ENCODE peak calls at places on chromosomes 11 and 22, in four cellular contexts. V, U, K and N are unnamed samples. For H3K36me3, the result is how much of the 10 kb centered on the place peaks cover.

GRCh38 chr11:7413961-7414728 is 71.2 kb upstream of the OLFML1 start:
- DNase-seq in K (no peak), U (no peak), V (no peak), N (no peak)

GRCh38 chr11:132962026-132962425 is 570.3 kb downstream of the OPCML start:
- DNase-seq in U (no peak), V (peak), K (no peak), N (peak)

GRCh38 chr22:37235897-37236607 is 8.0 kb downstream of the RAC2 start:
- DNase-seq in U (no peak), V (no peak), K (no peak), N (no peak)

GRCh38 chr11:79663012-79663411 is 222.2 kb upstream of the TENM4 start:
- DNase-seq in V (no peak), U (no peak), K (no peak), N (no peak)

GRCh38 chr22:39122772-39123470 is 25.9 kb downstream of the APOBEC3H start:
- DNase-seq in U (no peak), V (no peak), K (no peak), N (no peak)

GRCh38 chr11:61010466-61011238 is 39.2 kb downstream of the CD6 start:
- DNase-seq in U (no peak), V (no peak), K (no peak), N (no peak)

GRCh38 chr11:65471410-65471762 is 27.5 kb upstream of the MALAT1 start:
- DNase-seq in K (peak), V (peak), U (peak), N (no peak)

GRCh38 chr22:37027556-37027955 is 8.0 kb downstream of the MPST start:
- DNase-seq in V (no peak), K (no peak), U (no peak), N (no peak)

GRCh38 chr11:326842-327580 is 6.4 kb upstream of the IFITM3 start:
- DNase-seq in K (no peak), U (peak), V (peak), N (no peak)

GRCh38 chr11:34313099-34313517 is 44.7 kb downstream of the ABTB2 start:
- DNase-seq in U (peak), K (no peak), V (peak), N (no peak)

GRCh38 chr11:70365536-70365912 is 32.8 kb upstream of the CTTN start:
- DNase-seq in V (no peak), U (no peak), K (no peak), N (no peak)

GRCh38 chr11:24239016-24239720 is 257.7 kb upstream of the LUZP2 start:
- DNase-seq in U (no peak), K (no peak), V (peak), N (peak)

GRCh38 chr11:58061813-58062212 is 31.1 kb downstream of the OR6Q1 start:
- DNase-seq in K (no peak), U (no peak), V (peak), N (peak)

GRCh38 chr11:116519499-116519898 is 253.3 kb downstream of the BUD13 start:
- DNase-seq in V (no peak), K (no peak), U (no peak), N (no peak)

GRCh38 chr11:72781313-72782080 is 12.3 kb downstream of the STARD10 start:
- DNase-seq in V (no peak), K (peak), U (peak), N (no peak)

GRCh38 chr22:46392137-46392844 is 56.8 kb downstream of the TRMU start:
- DNase-seq in K (no peak), U (no peak), V (no peak), N (no peak)

GRCh38 chr22:47200273-47201051 is 438.0 kb downstream of the TBC1D22A start:
- DNase-seq in K (no peak), U (no peak), V (no peak), N (no peak)

GRCh38 chr11:96331556-96332168 is 11.3 kb downstream of the MAML2 start:
- DNase-seq in V (no peak), U (no peak), K (no peak), N (no peak)

GRCh38 chr22:37032535-37033460 is 13.3 kb downstream of the MPST start:
- DNase-seq in V (peak), U (no peak), K (no peak), N (no peak)

GRCh38 chr22:40400173-40400572 is 29.8 kb downstream of the SGSM3 start:
- DNase-seq in U (peak), K (no peak), V (no peak), N (no peak)

GRCh38 chr11:3089236-3090061 is 32.2 kb upstream of the CARS1 start:
- DNase-seq in V (no peak), U (no peak), K (no peak), N (no peak)

GRCh38 chr11:92866679-92867282 is 102.7 kb upstream of the MTNR1B start:
- DNase-seq in V (no peak), K (no peak), U (no peak), N (no peak)

GRCh38 chr11:64718780-64719124 is 4.2 kb downstream of the NRXN2 start:
- DNase-seq in V (no peak), U (no peak), K (no peak), N (no peak)

GRCh38 chr11:65916391-65916790 is 2.5 kb downstream of the C11orf68 start:
- DNase-seq in V (no peak), U (no peak), K (no peak), N (no peak)

GRCh38 chr11:13073119-13073981 is 64.2 kb downstream of the RASSF10 start:
- DNase-seq in K (no peak), V (peak), U (no peak), N (no peak)

GRCh38 chr11:21144556-21144955 is 475.2 kb downstream of the NELL1 start:
- DNase-seq in K (no peak), U (no peak), V (no peak), N (no peak)

GRCh38 chr11:84855846-84856245 is 771.3 kb downstream of the DLG2 start:
- DNase-seq in U (no peak), K (no peak), V (peak), N (peak)

GRCh38 chr11:27795955-27796861 is 96.0 kb upstream of the BDNF start:
- DNase-seq in V (no peak), K (no peak), U (no peak), N (no peak)

GRCh38 chr11:78040691-78041379 is 17.8 kb upstream of the KCTD14 start:
- DNase-seq in V (no peak), K (peak), U (no peak), N (no peak)

GRCh38 chr22:37502342-37503182 is 16.4 kb upstream of the MFNG start:
- DNase-seq in K (no peak), V (no peak), U (no peak), N (no peak)

GRCh38 chr11:62144641-62145255 is 20.9 kb downstream of the INCENP start:
- DNase-seq in U (no peak), K (no peak), V (no peak), N (no peak)

GRCh38 chr11:75853971-75854370 is 39.0 kb downstream of the UVRAG start:
- DNase-seq in V (no peak), K (no peak), U (no peak), N (no peak)

GRCh38 chr11:86678296-86678695 is 5.9 kb upstream of the ME3 start:
- DNase-seq in K (no peak), U (no peak), V (no peak), N (no peak)

DNA sequence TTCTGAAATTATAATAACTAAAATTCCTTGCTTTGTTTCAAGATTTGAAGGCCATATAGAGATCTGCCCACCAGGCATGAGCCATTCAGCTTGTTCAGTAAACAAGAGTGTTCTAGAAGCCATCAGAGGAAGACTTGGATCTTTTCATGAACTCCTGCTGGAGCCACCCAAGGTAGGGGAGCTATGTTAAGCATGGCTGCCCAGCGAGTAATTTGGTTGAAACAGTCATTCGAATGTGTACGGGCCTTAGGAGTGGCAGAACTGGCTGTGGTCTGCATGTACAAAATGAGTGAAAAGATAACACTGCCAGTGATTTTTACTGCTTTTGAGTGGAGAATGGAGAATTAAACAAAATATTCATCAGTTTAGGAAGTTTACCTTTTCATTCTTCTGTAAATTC is 103.7 kb downstream of the PPP6R3 start:
- DNase-seq in V (no peak), U (no peak), K (no peak), N (no peak)
- H3K36me3 ChIP-seq in V (under half), U (half or more), K (half or more), N (under half)

GRCh38 chr11:111691731-111692130 is 74.5 kb downstream of the PPP2R1B start:
- DNase-seq in K (no peak), V (no peak), U (no peak), N (no peak)

GRCh38 chr11:111696556-111696955 is 69.6 kb downstream of the PPP2R1B start:
- DNase-seq in V (peak), U (no peak), K (no peak), N (no peak)

GRCh38 chr11:111697910-111698309 is 68.3 kb downstream of the PPP2R1B start:
- DNase-seq in V (no peak), U (peak), K (no peak), N (no peak)

GRCh38 chr11:111693224-111693937 is 72.8 kb downstream of the PPP2R1B start:
- DNase-seq in K (no peak), V (no peak), U (no peak), N (no peak)

GRCh38 chr11:111694851-111695250 is 71.3 kb downstream of the PPP2R1B start:
- DNase-seq in V (peak), U (peak), K (no peak), N (no peak)
- H3K4me3 ChIP-seq in V (no peak), U (peak), K (no peak), N (no peak)

GRCh38 chr22:23281053-23281405 is 100.7 kb downstream of the BCR start:
- DNase-seq in K (no peak), U (no peak), V (no peak), N (no peak)

GRCh38 chr22:23279781-23280180 is 99.5 kb downstream of the BCR start:
- DNase-seq in U (no peak), V (peak), K (no peak), N (no peak)

GRCh38 chr22:23277583-23278295 is 97.4 kb downstream of the BCR start:
- DNase-seq in K (no peak), U (no peak), V (no peak), N (no peak)

GRCh38 chr22:23280356-23281052 is 100.2 kb downstream of the BCR start:
- DNase-seq in V (no peak), K (no peak), U (no peak), N (no peak)

GRCh38 chr22:23278883-23279675 is 98.8 kb downstream of the BCR start:
- DNase-seq in V (peak), U (no peak), K (no peak), N (no peak)
- H3K36me3 ChIP-seq in V (under half), U (under half), K (under half), N (under half)

GRCh38 chr22:49417326-49417725 is 410.3 kb downstream of the BRD1 start:
- DNase-seq in K (no peak), V (no peak), U (no peak), N (no peak)

GRCh38 chr22:49418341-49418894 is 409.3 kb downstream of the BRD1 start:
- DNase-seq in V (no peak), U (no peak), K (no peak), N (no peak)

GRCh38 chr22:49413551-49413950 is 414.1 kb downstream of the BRD1 start:
- DNase-seq in K (no peak), U (no peak), V (no peak), N (no peak)

GRCh38 chr22:49417833-49418232 is 409.8 kb downstream of the BRD1 start:
- DNase-seq in U (no peak), V (no peak), K (no peak), N (no peak)

DNA sequence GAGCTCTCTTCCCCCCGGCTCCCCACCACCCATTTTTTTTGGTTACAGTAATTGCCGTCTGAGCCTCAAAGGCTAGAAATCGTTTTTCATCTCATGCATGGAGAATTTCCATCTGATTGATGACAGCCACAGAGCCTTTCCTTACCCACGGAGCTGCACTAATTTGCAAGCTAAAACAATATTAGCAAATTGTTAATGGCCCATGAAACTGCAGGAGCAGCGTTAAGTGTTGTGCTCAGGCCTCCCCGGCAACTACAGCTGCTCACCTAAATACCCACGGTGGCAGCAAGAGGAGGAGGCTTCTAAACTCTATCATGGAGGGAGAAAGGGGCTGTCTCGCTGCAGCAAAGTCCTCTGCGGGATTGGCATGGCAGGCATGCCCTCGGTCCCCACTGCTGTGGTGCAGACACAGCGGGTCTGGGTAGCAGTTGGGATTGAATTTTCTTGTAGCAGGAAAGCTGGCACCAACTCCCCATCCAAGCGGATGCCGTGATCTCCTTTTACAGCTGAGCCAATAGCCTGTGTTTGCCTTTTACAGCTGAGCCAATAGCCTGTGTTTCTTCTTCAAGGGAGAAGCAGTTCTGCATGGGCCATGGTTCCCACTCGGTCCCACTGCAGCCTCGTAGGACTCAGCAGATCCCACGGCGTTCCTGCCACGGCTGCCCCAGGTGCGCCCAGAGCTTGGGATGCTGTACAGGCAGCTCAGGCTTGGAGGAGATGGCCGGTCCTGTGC is 412.3 kb downstream of the BRD1 start:
- DNase-seq in K (no peak), U (no peak), V (no peak), N (no peak)
- H3K4me3 ChIP-seq in K (no peak), U (no peak), V (no peak), N (no peak)